ENCODE peak calls at places on chromosomes 6 and 20, in four cellular contexts. G is SK-N-SH, F is GM12878, O is H1. A is an unnamed sample.

GRCh38 chr6:156146891-156147290 is 630.3 kb upstream of the ARID1B start:
- DNase-seq in O (no peak), G (no peak), F (no peak), A (no peak)

GRCh38 chr6:837380-837779 is 144.4 kb upstream of the EXOC2 start:
- DNase-seq in F (no peak), G (no peak), O (no peak), A (no peak)

GRCh38 chr20:43963872-43964791 is 49.5 kb downstream of the TOX2 start:
- DNase-seq in G (no peak), F (no peak), O (no peak), A (no peak)

GRCh38 chr6:32086661-32087573 is 22.2 kb downstream of the TNXB start:
- DNase-seq in F (peak), O (no peak), G (no peak), A (peak)

GRCh38 chr6:87929843-87930288 is 117.8 kb upstream of the SPACA1 start:
- DNase-seq in G (peak), O (peak), F (peak), A (peak)

GRCh38 chr6:161211380-161212035 is 62.4 kb downstream of the AGPAT4 start:
- DNase-seq in O (no peak), G (no peak), F (no peak), A (peak)

GRCh38 chr20:63472862-63473390 is 471 bp upstream of the KCNQ2 start:
- DNase-seq in F (no peak), G (peak), O (no peak), A (no peak)

GRCh38 chr20:1503564-1504227 is 12.5 kb upstream of the SIRPB2 start:
- DNase-seq in G (peak), O (peak), F (peak), A (peak)

GRCh38 chr6:25050356-25050755 is 114.6 kb upstream of the RIPOR2 start:
- DNase-seq in G (no peak), F (no peak), O (no peak), A (peak)

GRCh38 chr6:37536462-37537225 is 37.0 kb upstream of the CCDC167 start:
- DNase-seq in G (peak), F (no peak), O (no peak), A (no peak)

GRCh38 chr6:35238843-35239289 is 20.7 kb upstream of the ZNF76 start:
- DNase-seq in F (no peak), G (peak), O (no peak), A (no peak)

GRCh38 chr6:45448417-45449389 is 71.0 kb upstream of the SUPT3H start:
- DNase-seq in O (no peak), F (no peak), G (no peak), A (no peak)

GRCh38 chr6:149699150-149699549 is 18.8 kb downstream of the LATS1 start:
- DNase-seq in G (no peak), F (no peak), O (no peak), A (no peak)

GRCh38 chr6:42279144-42279781 is 61.6 kb upstream of the MRPS10 start:
- DNase-seq in G (no peak), O (no peak), F (no peak), A (no peak)

GRCh38 chr6:5610640-5611039 is 349.3 kb downstream of the FARS2 start:
- DNase-seq in G (no peak), O (no peak), F (no peak), A (no peak)

GRCh38 chr6:101738481-101738880 is 345.0 kb downstream of the GRIK2 start:
- DNase-seq in F (no peak), G (no peak), O (no peak), A (no peak)

GRCh38 chr20:34861386-34862084 is 11.1 kb downstream of the GGT7 start:
- DNase-seq in O (no peak), F (no peak), G (no peak), A (no peak)

GRCh38 chr20:56689318-56689717 is 60.2 kb downstream of the TFAP2C start:
- DNase-seq in F (no peak), G (no peak), O (no peak), A (no peak)

GRCh38 chr20:51029963-51030930 is 7.3 kb upstream of the KCNG1 start:
- DNase-seq in G (no peak), F (no peak), O (no peak), A (no peak)

GRCh38 chr20:62980970-62981369 is 25.8 kb downstream of the BHLHE23 start:
- DNase-seq in G (peak), F (no peak), O (no peak), A (no peak)

GRCh38 chr6:84061613-84062398 is 28.2 kb downstream of the MRAP2 start:
- DNase-seq in G (peak), F (no peak), O (no peak), A (no peak)

DNA sequence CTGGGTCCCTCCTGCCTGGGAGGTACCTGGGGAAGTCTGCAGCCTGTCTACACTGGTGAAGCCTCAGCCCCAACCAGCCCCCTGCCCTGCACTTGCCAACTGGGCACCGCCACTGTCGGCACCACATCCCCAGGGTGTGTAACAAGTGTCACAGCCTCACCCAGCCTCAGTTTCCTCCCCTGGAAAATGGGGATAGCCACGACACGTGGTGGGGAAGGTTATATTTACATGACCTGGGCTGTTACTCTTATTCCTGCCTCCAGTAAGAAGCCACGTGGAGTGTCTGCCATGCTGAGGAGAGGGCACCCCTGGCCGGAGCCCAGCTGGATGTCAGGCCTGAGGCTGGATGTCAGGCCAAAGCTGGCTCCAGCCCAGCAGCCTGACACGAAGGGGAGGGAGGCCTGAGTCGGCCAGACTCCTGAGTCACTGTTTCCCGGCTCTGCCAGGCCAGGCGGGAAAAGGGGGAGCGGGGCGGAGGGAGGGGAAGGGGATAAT is 44.9 kb downstream of the SNAI1 start:
- DNase-seq in O (no peak), F (no peak), G (peak), A (peak)
- TF ChIP-seq NRF1 in O (no peak), F (no peak), G (no peak), A (no peak)

GRCh38 chr6:74182992-74183391 is 487.0 kb downstream of the CD109 start:
- DNase-seq in O (no peak), G (no peak), F (no peak), A (no peak)
- TF ChIP-seq NRF1 in O (no peak), G (no peak), F (no peak), A (no peak)

GRCh38 chr6:99269207-99269606 is 80.3 kb downstream of the FAXC start:
- DNase-seq in G (no peak), O (no peak), F (no peak), A (no peak)

GRCh38 chr6:99270852-99271251 is 78.6 kb downstream of the FAXC start:
- DNase-seq in G (no peak), O (no peak), F (no peak), A (no peak)

DNA sequence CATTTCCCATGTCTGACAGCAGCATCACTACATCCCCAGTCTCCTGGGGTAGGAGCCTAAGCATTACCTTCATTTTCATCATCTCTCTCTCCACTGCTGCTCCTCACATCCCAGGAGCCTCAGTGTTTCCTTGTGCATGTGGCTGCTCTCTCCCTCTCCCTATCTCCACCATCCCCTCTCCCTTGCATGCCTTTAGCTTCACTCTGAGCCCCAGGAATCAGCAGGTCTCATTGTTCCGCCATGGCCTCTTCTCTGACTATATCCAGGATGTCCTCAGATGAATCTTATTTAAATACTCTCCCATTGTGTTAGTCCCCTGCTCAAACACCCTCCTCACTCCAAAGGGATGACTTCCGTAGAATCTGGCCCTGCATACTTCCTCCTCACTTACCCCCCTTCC is 79.4 kb downstream of the FAXC start:
- DNase-seq in G (no peak), F (no peak), O (no peak), A (no peak)
- TF ChIP-seq NRF1 in G (no peak), F (no peak), O (no peak), A (no peak)

DNA sequence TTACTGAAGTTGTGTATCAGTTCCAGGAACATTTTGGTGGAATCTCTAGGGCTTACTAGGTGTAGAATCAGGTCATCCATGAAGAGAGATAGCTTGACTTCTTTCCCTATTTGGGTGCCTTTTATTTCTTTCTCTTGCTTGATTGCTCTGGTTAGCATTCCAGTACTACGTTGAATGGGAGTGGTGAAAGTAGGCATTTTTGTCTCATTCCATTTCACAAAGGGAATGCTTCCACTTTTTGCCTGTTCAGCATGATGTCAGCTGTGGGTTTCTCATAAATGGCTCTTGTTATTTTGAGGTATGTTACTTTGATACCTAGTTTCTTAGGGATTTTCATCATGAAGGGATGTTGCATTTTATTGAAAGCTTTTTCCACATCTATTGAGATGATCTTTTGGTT is 195.3 kb downstream of the MOXD1 start:
- DNase-seq in G (no peak), F (no peak), O (no peak), A (no peak)
- TF ChIP-seq NRF1 in G (no peak), F (no peak), O (no peak), A (no peak)

DNA sequence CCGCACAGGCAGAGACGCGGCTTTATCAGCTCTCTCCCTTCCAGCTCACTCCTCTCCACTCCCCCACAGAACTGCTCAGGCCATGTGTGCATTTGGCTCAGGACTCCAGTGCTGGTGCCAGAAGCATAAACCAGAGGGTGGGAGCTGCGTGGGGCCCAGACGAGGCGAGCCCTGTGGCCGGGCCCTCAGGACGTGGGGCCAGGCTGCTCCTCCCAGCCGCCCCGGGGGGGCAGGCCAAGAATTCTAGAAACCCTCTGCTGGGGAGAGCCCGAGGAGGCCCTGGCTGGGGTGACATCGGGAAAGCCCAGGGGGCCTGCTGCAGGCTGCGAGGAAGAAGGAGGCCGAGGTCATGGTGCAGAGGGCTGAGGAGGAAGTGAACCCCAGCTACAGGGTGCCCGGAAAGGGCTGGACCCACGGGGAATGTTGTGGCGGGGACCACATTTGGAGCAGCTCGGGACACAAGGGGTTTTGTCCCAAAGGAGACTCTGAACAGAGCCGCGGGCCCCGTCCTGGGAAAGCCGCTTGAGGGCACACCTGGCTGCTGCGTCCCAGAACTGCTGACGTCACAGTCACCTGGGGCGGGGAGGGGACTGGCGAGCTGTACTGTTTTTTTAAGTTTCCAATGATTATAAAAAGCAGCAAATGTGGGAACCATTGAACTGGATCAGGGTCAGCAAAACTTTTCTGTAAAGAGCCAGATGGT is 107.1 kb downstream of the BANF2 start:
- DNase-seq in G (peak), O (no peak), F (no peak), A (peak)
- TF ChIP-seq NRF1 in G (no peak), O (no peak), F (no peak), A (peak)

DNA sequence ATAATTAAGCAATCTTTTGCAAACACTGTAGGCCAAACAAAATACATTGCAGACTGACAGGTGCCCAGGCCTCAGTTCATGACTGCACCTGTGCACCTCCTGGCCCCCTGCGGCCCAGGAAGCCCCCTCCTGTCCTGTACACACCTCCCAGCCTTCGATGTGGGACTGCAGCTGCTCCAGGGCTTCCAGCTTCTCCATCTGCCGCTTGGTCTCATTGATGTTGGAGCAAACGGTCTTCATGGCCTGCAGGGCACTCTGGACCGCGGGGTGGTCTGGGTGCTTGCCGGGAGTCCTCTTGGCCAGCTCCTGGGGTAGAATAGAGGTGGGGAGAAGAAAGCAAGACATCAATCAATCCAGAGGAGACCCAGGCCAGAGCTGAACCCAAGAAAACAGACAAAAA is 119.7 kb downstream of the PREX1 start:
- DNase-seq in O (no peak), G (no peak), F (no peak), A (no peak)
- TF ChIP-seq NRF1 in O (no peak), G (no peak), F (no peak), A (no peak)

DNA sequence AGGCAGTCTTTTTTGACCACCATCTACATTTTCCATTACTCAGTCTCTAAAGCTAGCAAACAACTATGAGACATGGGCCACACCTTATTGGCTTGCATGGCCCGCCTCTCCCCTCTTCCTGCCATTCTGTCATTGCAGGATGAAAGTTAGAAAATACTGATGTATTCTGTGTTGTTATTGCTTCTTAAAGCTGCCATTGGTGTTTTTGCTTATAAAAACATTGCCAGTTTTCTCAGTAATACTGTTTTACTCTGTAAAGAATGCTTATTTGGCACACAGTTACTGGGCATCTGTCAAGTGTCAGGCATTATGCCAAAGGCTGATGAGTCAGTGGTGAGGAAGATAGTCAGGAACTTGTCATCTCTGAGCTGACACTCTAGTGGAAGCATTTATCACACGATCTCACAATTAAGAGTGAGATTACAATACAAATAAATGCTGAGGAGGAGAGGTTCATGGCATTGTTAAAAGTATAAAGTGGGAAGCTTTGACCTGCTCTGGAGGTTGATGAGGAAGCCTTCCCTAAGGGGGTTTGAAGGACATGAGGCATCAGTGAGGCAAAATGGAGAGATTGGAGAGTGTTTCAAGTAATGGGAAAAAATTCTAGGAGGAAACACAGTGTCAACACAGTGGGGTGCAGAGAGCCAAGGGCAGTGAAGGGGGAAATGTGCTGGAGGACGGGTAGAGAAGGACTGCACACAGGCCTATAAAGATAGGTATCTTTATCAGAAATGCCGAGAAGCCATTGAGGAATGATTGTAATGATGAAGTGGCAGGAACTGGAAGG is 14.7 kb downstream of the KLHL32 start:
- DNase-seq in O (no peak), G (peak), F (no peak), A (no peak)
- TF ChIP-seq NRF1 in O (no peak), G (no peak), F (no peak), A (no peak)

GRCh38 chr6:11734861-11735652 is 43.5 kb downstream of the ADTRP start:
- DNase-seq in O (no peak), F (no peak), G (no peak), A (no peak)
- TF ChIP-seq NRF1 in O (no peak), F (no peak), G (no peak), A (no peak)

DNA sequence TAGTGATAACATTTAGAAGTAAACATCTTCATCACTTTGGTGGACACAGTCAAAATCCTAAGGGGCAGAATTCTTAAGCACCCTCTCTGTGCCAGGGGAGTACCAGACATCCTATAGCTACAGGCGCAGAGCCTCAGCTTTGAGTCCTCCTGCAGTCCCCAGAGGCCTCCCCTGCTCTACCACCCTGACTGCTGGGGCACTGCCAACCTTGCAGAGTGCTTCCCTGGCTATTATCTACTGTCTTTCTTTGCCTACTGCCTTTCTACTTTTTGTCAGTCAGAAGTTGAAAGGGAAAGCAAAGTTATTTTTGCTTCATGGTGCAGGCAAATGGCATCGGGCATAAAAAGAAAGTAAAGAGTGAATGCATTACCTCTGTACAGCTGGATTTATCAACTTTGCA is 80.1 kb downstream of the AIG1 start:
- DNase-seq in F (no peak), O (no peak), G (no peak), A (no peak)
- TF ChIP-seq NRF1 in F (no peak), O (no peak), G (no peak), A (no peak)